ENCODE peak calls at places on chromosomes 4 and X, in six cellular contexts. Y is suprapubic skin, I is right atrium auricular region, R is neural progenitor cell, V is kidney, Q is IMR-90. X is an unnamed sample.

GRCh38 chr4:105657117-105657765 is 51.2 kb downstream of the INTS12 start:
- DNase-seq in Y (no peak), I (no peak), R (no peak), V (no peak), Q (no peak), X (no peak)

GRCh38 chrX:101347859-101348451 is 587 bp downstream of the TIMM8A start:
- DNase-seq in Y (no peak), I (no peak), R (no peak), V (no peak), Q (peak; percentile 5), X (no peak)

GRCh38 chrX:150779367-150779766 is 86.2 kb downstream of the MTMR1 start:
- DNase-seq in Y (no peak), I (peak; percentile 57), R (no peak), V (no peak), Q (no peak), X (no peak)

GRCh38 chrX:111386884-111387283 is 25.1 kb downstream of the DCX start:
- DNase-seq in Y (no peak), I (no peak), R (no peak), V (no peak), Q (no peak), X (no peak)

GRCh38 chrX:39985116-39985515 is 112.6 kb downstream of the BCOR start:
- DNase-seq in Y (no peak), I (no peak), R (no peak), V (no peak), Q (no peak), X (no peak)

GRCh38 chrX:40581333-40581910 is 652 bp downstream of the ATP6AP2 start:
- DNase-seq in Y (no peak), I (no peak), R (no peak), V (no peak), Q (peak; percentile 8), X (peak; percentile 1)

GRCh38 chr4:44221407-44221806 is 227.2 kb downstream of the KCTD8 start:
- DNase-seq in Y (no peak), I (no peak), R (no peak), V (no peak), Q (no peak), X (no peak)

GRCh38 chr4:48347282-48347921 is 6.1 kb downstream of the SLAIN2 start:
- DNase-seq in Y (no peak), I (no peak), R (no peak), V (no peak), Q (no peak), X (no peak)

GRCh38 chr4:14958436-14958835 is 43.8 kb upstream of the CPEB2 start:
- DNase-seq in Y (no peak), I (no peak), R (no peak), V (no peak), Q (no peak), X (no peak)

GRCh38 chrX:112874140-112874539 is 33.5 kb upstream of the AMOT start:
- DNase-seq in Y (no peak), I (no peak), R (no peak), V (no peak), Q (peak; percentile 3), X (no peak)

GRCh38 chr4:138200236-138200590 is 41.9 kb downstream of the SLC7A11 start:
- DNase-seq in Y (no peak), I (no peak), R (no peak), V (no peak), Q (no peak), X (no peak)
- H3K27ac ChIP-seq in Y (peak overlapping the region; percentile 2), I (peak overlapping the region; percentile 39), R (no peak overlapping the region), V (no peak overlapping the region), Q (no peak overlapping the region), X (no peak overlapping the region)

DNA sequence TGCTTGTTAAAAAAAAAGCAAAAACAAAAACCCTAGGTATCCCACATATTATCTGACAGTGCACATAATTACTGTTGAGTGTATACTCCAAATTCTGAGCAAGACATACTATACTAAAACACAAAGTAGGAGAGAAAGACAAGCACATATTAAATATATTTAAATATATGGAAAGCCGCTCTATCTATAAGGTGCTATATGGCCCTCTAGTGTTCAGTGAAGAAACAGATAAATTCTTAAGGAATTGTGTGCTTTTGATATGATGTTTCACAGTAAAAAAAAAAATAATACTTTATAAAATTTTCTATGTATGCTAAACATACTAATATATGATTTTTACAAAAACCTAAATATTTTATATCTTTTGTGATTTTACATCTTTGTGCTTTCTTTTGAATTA is 137.8 kb downstream of the FBXW7 start:
- DNase-seq in Y (no peak), I (no peak), R (peak; percentile 27), V (no peak), Q (peak; percentile 29), X (no peak)
- TF ChIP-seq CTCF in Y (peak; percentile 14), I (peak; percentile 43), R (peak; percentile 60), V (no peak), Q (peak; percentile 45), X (no peak)

DNA sequence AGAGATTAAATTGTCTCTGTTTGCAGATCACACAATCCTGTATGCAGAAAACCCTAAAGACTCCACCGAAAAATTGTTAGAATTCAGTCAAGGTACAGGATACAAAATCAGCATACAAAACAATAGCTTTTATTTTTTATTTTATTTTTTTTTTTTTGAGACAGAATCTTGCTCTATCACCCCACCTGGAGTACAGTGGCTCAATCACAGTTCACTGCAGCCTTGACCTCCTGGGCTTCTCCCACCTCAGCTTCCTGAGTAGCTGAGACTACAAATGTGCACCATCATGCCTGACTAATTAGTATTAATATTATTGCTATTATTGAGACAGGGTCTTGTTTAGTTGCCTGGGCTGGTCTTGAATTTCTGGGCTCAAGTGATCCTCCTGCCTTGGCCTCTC is 8.9 kb upstream of the PLXNB3 start:
- DNase-seq in Y (no peak), I (no peak), R (no peak), V (no peak), Q (no peak), X (no peak)
- H3K36me3 ChIP-seq in Y (no peaks in the 10 kb centered on the region), I (no peaks in the 10 kb centered on the region), R (no peaks in the 10 kb centered on the region), V (no peaks in the 10 kb centered on the region), Q (no peaks in the 10 kb centered on the region), X (no peaks in the 10 kb centered on the region)

GRCh38 chr4:8225704-8226443 is 26.8 kb downstream of the SH3TC1 start:
- DNase-seq in Y (no peak), I (no peak), R (peak; percentile 37), V (no peak), Q (no peak), X (no peak)
- H3K27ac ChIP-seq in Y (no peak overlapping the region), I (no peak overlapping the region), R (no peak overlapping the region), V (no peak overlapping the region), Q (no peak overlapping the region), X (no peak overlapping the region)

DNA sequence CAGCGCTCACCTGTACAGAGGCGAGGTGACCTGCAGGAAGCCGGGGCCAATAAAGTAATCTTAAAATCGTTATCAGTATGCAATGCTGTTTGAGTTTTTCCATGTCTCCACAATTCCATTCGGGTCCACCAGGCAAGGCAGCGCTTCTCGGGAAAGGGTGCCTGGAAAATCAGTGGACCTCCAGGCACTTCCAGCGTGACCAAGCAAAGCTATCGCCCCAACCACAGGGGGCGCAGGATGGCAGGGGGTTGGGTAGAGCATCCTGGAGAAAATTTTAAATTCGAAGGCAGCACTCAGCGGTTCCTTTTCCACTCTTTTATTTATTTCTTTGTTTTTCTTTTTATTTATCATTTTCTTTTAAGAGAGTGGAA is 5.4 kb upstream of the SOX3 start:
- DNase-seq in Y (no peak), I (no peak), R (peak; percentile 4), V (no peak), Q (no peak), X (no peak)
- TF ChIP-seq CTCF in Y (no peak), I (no peak), R (peak; percentile 34), V (no peak), Q (no peak), X (peak; percentile 13)

GRCh38 chrX:122244080-122244479 is 940.0 kb upstream of the GRIA3 start:
- DNase-seq in Y (no peak), I (no peak), R (no peak), V (no peak), Q (no peak), X (no peak)

GRCh38 chrX:122245175-122245574 is 938.9 kb upstream of the GRIA3 start:
- DNase-seq in Y (no peak), I (no peak), R (no peak), V (no peak), Q (no peak), X (no peak)

GRCh38 chrX:122245943-122246342 is 938.1 kb upstream of the GRIA3 start:
- DNase-seq in Y (no peak), I (no peak), R (no peak), V (no peak), Q (no peak), X (no peak)

GRCh38 chrX:122238801-122239200 is 945.3 kb upstream of the GRIA3 start:
- DNase-seq in Y (no peak), I (no peak), R (no peak), V (no peak), Q (no peak), X (peak; percentile 0)

GRCh38 chrX:122241959-122242358 is 942.1 kb upstream of the GRIA3 start:
- DNase-seq in Y (no peak), I (no peak), R (no peak), V (no peak), Q (no peak), X (no peak)
- H3K36me3 ChIP-seq in Y (no peaks in the 10 kb centered on the region), I (no peaks in the 10 kb centered on the region), R (peaks cover 21% of the 10 kb centered on the region), V (no peaks in the 10 kb centered on the region), Q (no peaks in the 10 kb centered on the region), X (no peaks in the 10 kb centered on the region)

GRCh38 chrX:125678258-125678657 is 358.6 kb downstream of the TEX13C start:
- DNase-seq in Y (no peak), I (no peak), R (no peak), V (no peak), Q (no peak), X (no peak)

GRCh38 chrX:125681507-125681906 is 361.8 kb downstream of the TEX13C start:
- DNase-seq in Y (no peak), I (no peak), R (no peak), V (no peak), Q (no peak), X (no peak)

GRCh38 chrX:125680366-125680765 is 360.7 kb downstream of the TEX13C start:
- DNase-seq in Y (no peak), I (no peak), R (no peak), V (no peak), Q (no peak), X (no peak)

DNA sequence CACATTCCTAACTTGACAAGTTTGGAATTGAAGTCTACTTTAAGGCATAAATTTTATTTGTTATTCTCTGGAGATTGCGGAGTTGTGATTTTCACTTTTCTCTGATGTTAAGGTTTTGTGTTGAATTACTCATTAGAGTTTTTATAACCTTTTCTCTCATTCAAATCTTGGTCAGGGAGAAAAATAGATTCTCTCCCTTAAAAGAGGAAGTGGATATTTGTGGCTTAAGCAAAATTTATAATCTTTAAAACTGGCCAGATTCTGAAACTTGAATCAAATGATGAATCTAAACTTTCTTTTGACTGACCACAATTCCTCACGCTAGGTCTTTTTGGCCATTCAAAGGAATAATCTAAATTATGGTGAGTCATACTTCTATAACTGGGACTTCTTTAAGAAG is 361.4 kb downstream of the TEX13C start:
- DNase-seq in Y (no peak), I (no peak), R (no peak), V (no peak), Q (no peak), X (no peak)
- H3K27ac ChIP-seq in Y (no peak overlapping the region), I (no peak overlapping the region), R (no peak overlapping the region), V (no peak overlapping the region), Q (no peak overlapping the region), X (no peak overlapping the region)

GRCh38 chrX:107775000-107775733 is 420 bp downstream of the TSC22D3 start:
- DNase-seq in Y (no peak), I (no peak), R (peak; percentile 35), V (no peak), Q (no peak), X (no peak)
- TF ChIP-seq CTCF in Y (no peak), I (no peak), R (peak; percentile 24), V (no peak), Q (no peak), X (peak; percentile 24)

X was measured in brain microvascular endothelial cell.